ENCODE peak calls at places on chromosomes 13 and 19, in seven cellular contexts. R is cardiac muscle cell; S is choroid plexus epithelial cell; G is iPS-NIHi11; Y is stimulated activated CD4-positive, alpha-beta T cell treated with anti-CD3 and anti-CD28 coated beads, Interleukin-15, amount 100 ng/mL, for 48 hours; E is heart right ventricle; O is ELF-1. X is an unnamed sample.
A peak's percentile ranks its signal among the peaks of the same experiment; 100 is the strongest.

GRCh38 chr13:49563513-49563912 is 21.8 kb downstream of the RCBTB1 start:
- DNase-seq in R (no peak), S (peak; percentile 54), G (no peak), Y (no peak), E (no peak), O (no peak), X (no peak)

GRCh38 chr19:34475026-34475974 is 6.3 kb upstream of the WTIP start:
- DNase-seq in R (no peak), S (peak; percentile 88), G (no peak), Y (no peak), E (no peak), O (no peak), X (no peak)

GRCh38 chr19:47122359-47123335 is 8.0 kb upstream of the SAE1 start:
- DNase-seq in R (peak; percentile 44), S (peak; percentile 82), G (no peak), Y (no peak), E (no peak), O (no peak), X (no peak)

GRCh38 chr19:6070179-6071102 is 39.9 kb downstream of the RFX2 start:
- DNase-seq in R (no peak), S (no peak), G (no peak), Y (no peak), E (no peak), O (no peak), X (no peak)

GRCh38 chr19:8486661-8487136 is 15.7 kb downstream of the PRAM1 start:
- DNase-seq in R (no peak), S (no peak), G (no peak), Y (no peak), E (no peak), O (no peak), X (no peak)

GRCh38 chr13:105202384-105202783 is 1333.1 kb downstream of the EFNB2 start:
- DNase-seq in R (peak; percentile 73), S (peak; percentile 80), G (peak; percentile 43), Y (no peak), E (no peak), O (peak; percentile 13), X (peak; percentile 31)

GRCh38 chr19:2534374-2535050 is 58.6 kb downstream of the GADD45B start:
- DNase-seq in R (no peak), S (no peak), G (no peak), Y (no peak), E (no peak), O (no peak), X (no peak)

GRCh38 chr13:25857830-25858229 is 194.0 kb downstream of the SHISA2 start:
- DNase-seq in R (no peak), S (no peak), G (no peak), Y (no peak), E (no peak), O (no peak), X (no peak)

GRCh38 chr19:913080-913748 is at the start of gene R3HDM4:
- DNase-seq in R (peak; percentile 83), S (peak; percentile 49), G (peak; percentile 94), Y (no peak), E (peak; percentile 82), O (no peak), X (peak; percentile 50)

GRCh38 chr19:39372941-39373340 is 18.0 kb downstream of the PAF1 start:
- DNase-seq in R (no peak), S (peak; percentile 44), G (no peak), Y (no peak), E (no peak), O (no peak), X (no peak)

GRCh38 chr13:24865158-24865557 is 101.2 kb downstream of the RNF17 start:
- DNase-seq in R (no peak), S (peak; percentile 42), G (no peak), Y (no peak), E (no peak), O (no peak), X (peak; percentile 25)

GRCh38 chr13:112066624-112067004 is 335 bp upstream of the SOX1 start:
- DNase-seq in R (peak; percentile 80), S (no peak), G (peak; percentile 60), Y (peak; percentile 33), E (peak; percentile 57), O (no peak), X (peak; percentile 4)

GRCh38 chr13:20137875-20138274 is 23.0 kb downstream of the GJA3 start:
- DNase-seq in R (no peak), S (no peak), G (no peak), Y (no peak), E (no peak), O (no peak), X (no peak)

GRCh38 chr13:107516517-107516916 is 698.8 kb downstream of the LIG4 start:
- DNase-seq in R (no peak), S (no peak), G (no peak), Y (no peak), E (no peak), O (no peak), X (no peak)

GRCh38 chr19:15666883-15667282 is 6.0 kb upstream of the CYP4F12 start:
- DNase-seq in R (no peak), S (no peak), G (no peak), Y (no peak), E (no peak), O (no peak), X (no peak)

GRCh38 chr19:9909251-9909650 is 27.1 kb downstream of the OLFM2 start:
- DNase-seq in R (no peak), S (no peak), G (no peak), Y (no peak), E (no peak), O (peak; percentile 38), X (no peak)

GRCh38 chr19:10517361-10517759 is at the start of gene S1PR5:
- DNase-seq in R (peak; percentile 38), S (no peak), G (peak; percentile 72), Y (no peak), E (peak; percentile 11), O (peak; percentile 62), X (peak; percentile 20)

GRCh38 chr19:7618771-7619510 is 10.4 kb downstream of the XAB2 start:
- DNase-seq in R (no peak), S (no peak), G (peak; percentile 70), Y (no peak), E (no peak), O (peak; percentile 58), X (no peak)

GRCh38 chr19:18306903-18307681 is 15.8 kb downstream of the LSM4 start:
- DNase-seq in R (no peak), S (peak; percentile 44), G (no peak), Y (no peak), E (no peak), O (peak; percentile 42), X (peak; percentile 91)

GRCh38 chr13:109764474-109765292 is 21.7 kb downstream of the IRS2 start:
- DNase-seq in R (no peak), S (no peak), G (peak; percentile 59), Y (no peak), E (no peak), O (no peak), X (peak; percentile 75)

GRCh38 chr19:54454781-54455675 is 6.0 kb downstream of the LENG8 start:
- DNase-seq in R (no peak), S (no peak), G (no peak), Y (no peak), E (no peak), O (no peak), X (no peak)

X was measured in cerebellar cortex.